ENCODE peak calls at places on chromosomes 11 and 22, in six cellular contexts. B is CD8-positive, alpha-beta memory T cell; Y is CD4-positive, alpha-beta memory T cell; S is stomach; V is CD4-positive, alpha-beta T cell; A is cardiac muscle cell. M is an unnamed sample.

GRCh38 chr22:20584872-20585639 is 77.6 kb downstream of the MED15 start:
- DNase-seq in B (no peak), V (no peak), A (no peak), S (no peak), Y (no peak), M (no peak)

GRCh38 chr22:20221421-20222340 is 46.4 kb downstream of the RTN4R start:
- DNase-seq in S (peak), Y (no peak), B (no peak), A (no peak), V (no peak), M (no peak)

GRCh38 chr11:67563354-67564114 is 20.1 kb upstream of the GSTP1 start:
- DNase-seq in S (peak), Y (no peak), A (no peak), V (no peak), B (no peak), M (no peak)

GRCh38 chr22:32422062-32422461 is 10.0 kb upstream of the RTCB start:
- DNase-seq in B (no peak), A (no peak), Y (no peak), V (no peak), S (no peak), M (no peak)

GRCh38 chr11:126914941-126915340 is 85.6 kb downstream of the KIRREL3 start:
- DNase-seq in A (no peak), S (no peak), B (no peak), V (no peak), Y (no peak), M (no peak)

GRCh38 chr11:1529286-1529685 is 42.7 kb upstream of the MOB2 start:
- DNase-seq in S (no peak), Y (no peak), A (no peak), V (no peak), B (no peak), M (no peak)

GRCh38 chr11:83628622-83629347 is 342.6 kb upstream of the CCDC90B start:
- DNase-seq in Y (no peak), A (no peak), S (no peak), V (no peak), B (no peak), M (no peak)

GRCh38 chr11:78319453-78319955 is 98.1 kb downstream of the GAB2 start:
- DNase-seq in B (no peak), Y (no peak), A (no peak), S (no peak), V (no peak), M (no peak)

GRCh38 chr11:116879789-116880402 is 42.5 kb upstream of the APOA1 start:
- DNase-seq in A (peak), B (peak), S (no peak), V (no peak), Y (peak), M (no peak)

GRCh38 chr11:28559497-28559896 is 451.3 kb downstream of the METTL15 start:
- DNase-seq in Y (no peak), B (no peak), V (no peak), A (no peak), S (no peak), M (no peak)

GRCh38 chr11:43738600-43739409 is 58.3 kb downstream of the HSD17B12 start:
- DNase-seq in V (no peak), Y (no peak), S (no peak), A (peak), B (no peak), M (no peak)

GRCh38 chr11:117273550-117274289 is 17.4 kb upstream of the BACE1-AS start:
- DNase-seq in S (no peak), Y (no peak), B (no peak), A (no peak), V (no peak), M (no peak)

GRCh38 chr11:120880791-120881190 is 143.1 kb upstream of the TBCEL start:
- DNase-seq in A (no peak), V (no peak), B (no peak), S (no peak), Y (no peak), M (no peak)

GRCh38 chr22:38455530-38456271 is 702 bp upstream of the KCNJ4 start:
- DNase-seq in V (no peak), S (no peak), B (no peak), Y (no peak), A (peak), M (no peak)

GRCh38 chr11:68012044-68012842 is 2.1 kb downstream of the ALDH3B1 start:
- DNase-seq in B (no peak), Y (no peak), V (no peak), S (no peak), A (no peak), M (no peak)

GRCh38 chr11:131591051-131591461 is 220.6 kb downstream of the NTM start:
- DNase-seq in V (no peak), B (no peak), Y (no peak), S (no peak), A (no peak), M (no peak)

GRCh38 chr11:125903753-125904659 is at the start of gene DDX25:
- DNase-seq in Y (peak), B (peak), A (peak), S (no peak), V (no peak), M (no peak)

GRCh38 chr11:82229346-82229745 is 504.3 kb downstream of the FAM181B start:
- DNase-seq in S (no peak), A (peak), V (no peak), B (peak), Y (peak), M (no peak)

GRCh38 chr11:79458712-79459111 is 17.9 kb upstream of the TENM4 start:
- DNase-seq in Y (no peak), A (no peak), S (no peak), V (no peak), B (no peak), M (no peak)

GRCh38 chr11:128516886-128517285 is 70.5 kb downstream of the ETS1 start:
- DNase-seq in S (no peak), A (no peak), Y (no peak), B (peak), V (no peak), M (no peak)

GRCh38 chr11:114438303-114438702 is 964 bp upstream of the REXO2 start:
- DNase-seq in B (no peak), V (no peak), Y (no peak), A (no peak), S (no peak), M (no peak)

GRCh38 chr11:122984186-122985011 is 2.8 kb upstream of the BSX start:
- DNase-seq in V (no peak), S (no peak), A (peak), Y (no peak), B (no peak), M (no peak)

GRCh38 chr22:37048133-37048532 is 3.4 kb upstream of the KCTD17 start:
- DNase-seq in V (no peak), Y (no peak), B (no peak), S (no peak), A (no peak), M (no peak)

GRCh38 chr22:46542011-46542985 is 4.9 kb upstream of the CELSR1 start:
- DNase-seq in S (peak), B (peak), A (peak), Y (peak), V (peak), M (no peak)

GRCh38 chr11:115585361-115586024 is 81.3 kb upstream of the CADM1 start:
- DNase-seq in Y (no peak), A (no peak), S (no peak), V (no peak), B (no peak), M (no peak)

GRCh38 chr11:113176971-113177370 is 137.4 kb upstream of the TTC12 start:
- DNase-seq in A (no peak), B (no peak), S (no peak), V (no peak), Y (no peak), M (no peak)

GRCh38 chr11:80441821-80442220 is 1001.0 kb upstream of the TENM4 start:
- DNase-seq in A (no peak), Y (no peak), V (no peak), B (no peak), S (no peak), M (no peak)

GRCh38 chr11:28757725-28758515 is 649.7 kb downstream of the METTL15 start:
- DNase-seq in Y (no peak), V (no peak), A (no peak), S (no peak), B (no peak), M (no peak)

GRCh38 chr11:10990160-10990559 is 132.3 kb upstream of the ZBED5 start:
- DNase-seq in A (no peak), Y (no peak), V (no peak), S (no peak), B (no peak), M (no peak)
- H3K27ac ChIP-seq in A (no peak), Y (no peak), V (no peak), S (no peak), B (no peak), M (no peak)

GRCh38 chr11:130510407-130511006 is 62.1 kb downstream of the ADAMTS15 start:
- DNase-seq in S (peak), Y (no peak), A (no peak), V (no peak), B (no peak), M (no peak)
- H3K27ac ChIP-seq in S (peak), Y (no peak), A (no peak), V (no peak), B (no peak), M (peak)

GRCh38 chr11:34249439-34250073 is 108.3 kb downstream of the ABTB2 start:
- DNase-seq in V (no peak), Y (no peak), A (no peak), S (no peak), B (no peak), M (peak)

GRCh38 chr11:34252651-34253050 is 105.2 kb downstream of the ABTB2 start:
- DNase-seq in Y (no peak), B (no peak), V (no peak), A (no peak), S (no peak), M (no peak)

GRCh38 chr11:34252015-34252414 is 105.8 kb downstream of the ABTB2 start:
- DNase-seq in V (no peak), Y (no peak), B (no peak), S (no peak), A (no peak), M (no peak)

GRCh38 chr11:34251640-34251980 is 106.2 kb downstream of the ABTB2 start:
- DNase-seq in V (no peak), Y (no peak), B (no peak), A (no peak), S (no peak), M (no peak)

GRCh38 chr11:34250732-34251639 is 106.8 kb downstream of the ABTB2 start:
- DNase-seq in S (peak), V (peak), B (peak), A (no peak), Y (peak), M (peak)
- H3K27ac ChIP-seq in S (peak), V (no peak), B (no peak), A (peak), Y (no peak), M (peak)

GRCh38 chr11:124892750-124893454 is 4.8 kb downstream of the ROBO4 start:
- DNase-seq in V (no peak), A (no peak), S (no peak), Y (no peak), B (no peak), M (peak)

GRCh38 chr11:124889692-124890091 is 8.0 kb downstream of the ROBO4 start:
- DNase-seq in Y (no peak), A (no peak), B (no peak), V (no peak), S (no peak), M (no peak)

GRCh38 chr11:124890701-124891389 is 6.8 kb downstream of the ROBO4 start:
- DNase-seq in Y (no peak), A (no peak), V (no peak), B (no peak), S (no peak), M (no peak)

GRCh38 chr11:124892131-124892530 is 5.5 kb downstream of the ROBO4 start:
- DNase-seq in B (no peak), S (no peak), V (no peak), A (no peak), Y (no peak), M (no peak)

GRCh38 chr11:124891390-124891861 is 6.2 kb downstream of the ROBO4 start:
- DNase-seq in Y (no peak), B (no peak), V (no peak), S (no peak), A (no peak), M (peak)
- H3K27ac ChIP-seq in Y (no peak), B (no peak), V (no peak), S (peak), A (no peak), M (peak)

GRCh38 chr11:35170503-35170902 is 31.5 kb downstream of the CD44 start:
- DNase-seq in V (no peak), S (no peak), Y (no peak), B (peak), A (no peak), M (no peak)
- H3K27ac ChIP-seq in V (peak), S (peak), Y (peak), B (no peak), A (no peak), M (peak)

DNA sequence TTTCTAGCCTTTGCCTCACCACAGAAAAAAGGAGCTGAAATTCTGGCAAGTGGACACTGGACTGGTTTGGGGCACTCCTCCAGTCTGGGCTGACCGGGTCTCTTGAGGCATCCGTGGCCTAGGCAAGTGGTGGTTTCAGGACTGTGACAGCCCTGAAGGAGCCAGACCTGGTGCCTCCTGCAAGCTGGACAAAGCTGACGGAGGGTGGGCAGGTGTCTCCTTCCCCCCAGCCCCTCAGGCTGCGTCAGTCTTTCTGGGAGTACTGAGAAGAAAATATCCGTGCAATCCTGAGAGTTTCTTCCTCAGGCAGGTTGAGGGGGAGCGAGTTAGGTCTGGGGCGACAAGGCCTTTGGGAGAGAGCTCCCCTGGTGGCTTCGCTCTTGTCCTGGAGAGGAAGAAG is 4.3 kb upstream of the UCP3 start:
- DNase-seq in V (no peak), A (no peak), B (no peak), S (no peak), Y (no peak), M (no peak)
- H3K27ac ChIP-seq in V (no peak), A (no peak), B (no peak), S (no peak), Y (peak), M (no peak)